ENCODE peak calls at places on chromosome 11, in ten cellular contexts. S is omental fat pad; V is amygdala; U is NCI-H1092; M is effector memory CD8-positive, alpha-beta T cell; H is ACHN; Z is AG08395; G is activated CD4-positive, alpha-beta T cell treated with anti-CD3 and anti-CD28 coated beads, Interleukin-2, amount 10 ng/mL, durations not matched to agents 7 days and 5 days; E is stimulated activated CD4-positive, alpha-beta T cell treated with anti-CD3 and anti-CD28 coated beads, Interleukin-2, amount 100 ng/mL, for 48 hours; K is nephron progenitor cell. T is an unnamed sample.

GRCh38 chr11:107591098-107591445 is at the start of gene ELMOD1:
- DNase-seq in S (no peak), V (peak), U (no peak), M (peak), H (peak), Z (peak), G (peak), E (peak), K (peak), T (no peak)

GRCh38 chr11:71843858-71844257 is 10.9 kb downstream of the DEFB108B start:
- DNase-seq in S (no peak), V (no peak), U (no peak), M (no peak), H (no peak), Z (no peak), G (no peak), E (no peak), K (no peak), T (no peak)

GRCh38 chr11:46345881-46346484 is 1.3 kb upstream of the DGKZ start:
- DNase-seq in S (no peak), V (no peak), U (no peak), M (no peak), H (no peak), Z (no peak), G (peak), E (no peak), K (no peak), T (no peak)

GRCh38 chr11:15663778-15664218 is 549.1 kb downstream of the INSC start:
- DNase-seq in S (no peak), V (no peak), U (peak), M (no peak), H (peak), Z (no peak), G (no peak), E (no peak), K (peak), T (no peak)

GRCh38 chr11:48900131-48900800 is 83.4 kb downstream of the TRIM51G start:
- DNase-seq in S (no peak), V (no peak), U (no peak), M (no peak), H (no peak), Z (no peak), G (no peak), E (no peak), K (no peak), T (no peak)

GRCh38 chr11:21470521-21470920 is 722.4 kb upstream of the ANO5 start:
- DNase-seq in S (no peak), V (no peak), U (no peak), M (no peak), H (no peak), Z (no peak), G (no peak), E (no peak), K (no peak), T (no peak)

GRCh38 chr11:77547863-77548551 is 41.7 kb upstream of the AQP11 start:
- DNase-seq in S (no peak), V (no peak), U (peak), M (peak), H (peak), Z (peak), G (peak), E (peak), K (peak), T (peak)

GRCh38 chr11:116876656-116877055 is 39.2 kb upstream of the APOA1 start:
- DNase-seq in S (no peak), V (no peak), U (no peak), M (no peak), H (no peak), Z (no peak), G (no peak), E (no peak), K (no peak), T (no peak)

GRCh38 chr11:113540416-113541330 is 65.5 kb upstream of the DRD2 start:
- DNase-seq in S (no peak), V (no peak), U (no peak), M (no peak), H (no peak), Z (no peak), G (no peak), E (no peak), K (no peak), T (no peak)

GRCh38 chr11:118841469-118842222 is 42.0 kb upstream of the CXCR5 start:
- DNase-seq in S (no peak), V (no peak), U (no peak), M (peak), H (no peak), Z (no peak), G (peak), E (peak), K (no peak), T (no peak)